ENCODE peak calls at places on chromosome 16, in eight cellular contexts. M is left ventricle myocardium inferior, E is AG04450, A is psoas muscle, X is gastrocnemius medialis, P is cardiac muscle cell, S is lower lobe of right lung, T is lung. R is an unnamed sample. For H3K9me3, the result is how much of the 10 kb centered on the place peaks cover.

GRCh38 chr16:52469775-52470174 is 77.2 kb downstream of the TOX3 start:
- DNase-seq in S (no peak), T (no peak), P (no peak), E (no peak), X (no peak), M (no peak), A (no peak), R (no peak)

GRCh38 chr16:51638338-51639135 is 487.5 kb upstream of the SALL1 start:
- DNase-seq in T (no peak), S (no peak), A (no peak), M (no peak), E (no peak), X (no peak), P (no peak), R (no peak)

GRCh38 chr16:50067290-50067853 is 1.6 kb downstream of the HEATR3 start:
- DNase-seq in A (no peak), M (no peak), P (peak), X (no peak), E (peak), S (no peak), T (no peak), R (no peak)

GRCh38 chr16:4700997-4701743 is 7.8 kb downstream of the NUDT16L1 start:
- DNase-seq in A (peak), S (no peak), M (peak), P (no peak), X (no peak), E (no peak), T (no peak), R (no peak)

GRCh38 chr16:27429330-27429871 is 27.4 kb downstream of the IL21R start:
- DNase-seq in S (no peak), X (no peak), P (no peak), M (no peak), T (no peak), A (no peak), E (no peak), R (peak)

GRCh38 chr16:84194470-84195200 is 3.7 kb downstream of the ADAD2 start:
- DNase-seq in A (no peak), S (no peak), X (no peak), P (no peak), M (no peak), T (no peak), E (no peak), R (no peak)

GRCh38 chr16:630815-631405 is at the start of gene WFIKKN1:
- DNase-seq in A (peak), M (no peak), P (peak), X (no peak), E (no peak), S (peak), T (peak), R (no peak)

GRCh38 chr16:48617104-48617503 is 7.1 kb upstream of the N4BP1 start:
- DNase-seq in T (no peak), E (no peak), A (no peak), M (no peak), P (no peak), X (no peak), S (no peak), R (no peak)

GRCh38 chr16:13873835-13874438 is 46.0 kb upstream of the ERCC4 start:
- DNase-seq in X (no peak), S (no peak), P (peak), A (no peak), T (no peak), E (no peak), M (no peak), R (no peak)

GRCh38 chr16:87333581-87334331 is 16.6 kb upstream of the C16orf95 start:
- DNase-seq in A (peak), X (no peak), P (no peak), T (no peak), E (no peak), M (no peak), S (no peak), R (no peak)

GRCh38 chr16:278863-279366 is 1.5 kb upstream of the ARHGDIG start:
- DNase-seq in S (no peak), M (no peak), E (no peak), X (no peak), P (peak), A (no peak), T (peak), R (no peak)

GRCh38 chr16:17277981-17278381 is 192.8 kb downstream of the XYLT1 start:
- DNase-seq in E (no peak), X (no peak), T (no peak), A (peak), M (no peak), S (no peak), P (peak), R (no peak)

GRCh38 chr16:16992986-16993783 is 477.6 kb downstream of the XYLT1 start:
- DNase-seq in S (no peak), X (no peak), A (no peak), P (no peak), M (no peak), E (no peak), T (no peak), R (no peak)

GRCh38 chr16:12157510-12158093 is 181.1 kb downstream of the SNX29 start:
- DNase-seq in A (no peak), T (no peak), M (no peak), X (no peak), E (no peak), P (no peak), S (no peak), R (no peak)

GRCh38 chr16:10979717-10980601 is 35.6 kb downstream of the CLEC16A start:
- DNase-seq in T (peak), A (peak), S (peak), X (peak), M (no peak), P (no peak), E (no peak), R (peak)

GRCh38 chr16:88061346-88062110 is 110.3 kb downstream of the BANP start:
- DNase-seq in P (no peak), S (no peak), E (no peak), A (peak), M (no peak), T (no peak), X (no peak), R (no peak)

GRCh38 chr16:3220839-3221238 is 14.1 kb downstream of the ZNF200 start:
- DNase-seq in X (no peak), T (no peak), M (no peak), A (no peak), S (no peak), P (no peak), E (no peak), R (no peak)

GRCh38 chr16:2473999-2474876 is 689 bp upstream of the TBC1D24 start:
- DNase-seq in X (no peak), P (peak), S (peak), E (no peak), A (peak), M (peak), T (no peak), R (no peak)

GRCh38 chr16:85381738-85382592 is 231.2 kb upstream of the GSE1 start:
- DNase-seq in P (peak), T (no peak), A (peak), X (no peak), M (no peak), S (no peak), E (no peak), R (no peak)

GRCh38 chr16:50944431-50944830 is 202.5 kb downstream of the CYLD start:
- DNase-seq in X (no peak), E (no peak), T (no peak), S (no peak), P (no peak), M (no peak), A (no peak), R (no peak)

GRCh38 chr16:17556276-17557052 is 85.7 kb upstream of the XYLT1 start:
- DNase-seq in A (no peak), P (peak), S (no peak), M (no peak), X (no peak), E (no peak), T (no peak), R (no peak)

GRCh38 chr16:66223176-66223780 is 143.2 kb upstream of the CDH5 start:
- DNase-seq in X (no peak), E (no peak), A (no peak), T (no peak), P (no peak), M (no peak), S (no peak), R (no peak)

GRCh38 chr16:89066746-89067145 is 26.9 kb upstream of the ACSF3 start:
- DNase-seq in A (no peak), E (no peak), S (no peak), T (no peak), P (no peak), X (no peak), M (no peak), R (no peak)

GRCh38 chr16:1941924-1942809 is 832 bp downstream of the MSRB1 start:
- DNase-seq in X (no peak), P (no peak), S (peak), A (no peak), M (no peak), T (peak), E (no peak), R (no peak)

GRCh38 chr16:17358846-17359245 is 111.9 kb downstream of the XYLT1 start:
- DNase-seq in T (no peak), S (no peak), P (no peak), M (no peak), A (no peak), X (no peak), E (no peak), R (no peak)

GRCh38 chr16:12271006-12271405 is 294.5 kb downstream of the SNX29 start:
- DNase-seq in X (no peak), T (no peak), M (no peak), P (no peak), S (no peak), E (no peak), A (no peak), R (no peak)

GRCh38 chr16:85655216-85656129 is 33.3 kb downstream of the GINS2 start:
- DNase-seq in S (peak), E (no peak), P (no peak), A (peak), X (no peak), M (no peak), T (no peak), R (no peak)

GRCh38 chr16:14186007-14186953 is 115.2 kb downstream of the MRTFB start:
- DNase-seq in X (peak), T (no peak), P (peak), E (peak), M (peak), S (no peak), A (peak), R (no peak)

GRCh38 chr16:50335198-50335958 is 33.4 kb downstream of the BRD7 start:
- DNase-seq in X (no peak), P (no peak), E (no peak), S (no peak), T (no peak), A (no peak), M (no peak), R (no peak)

GRCh38 chr16:88977028-88977844 is at the start of gene CBFA2T3:
- DNase-seq in A (peak), E (no peak), P (no peak), M (peak), T (peak), X (peak), S (peak), R (peak)

GRCh38 chr16:27303256-27304100 is 10.3 kb upstream of the IL4R start:
- DNase-seq in X (no peak), P (no peak), A (no peak), S (no peak), E (no peak), T (no peak), M (no peak), R (no peak)

GRCh38 chr16:85463228-85463611 is 149.9 kb upstream of the GSE1 start:
- DNase-seq in M (no peak), X (no peak), T (no peak), S (no peak), P (peak), E (no peak), A (no peak), R (no peak)

GRCh38 chr16:22625948-22626347 is 115.3 kb downstream of the NPIPB5 start:
- DNase-seq in A (no peak), X (no peak), P (no peak), S (no peak), E (no peak), M (no peak), T (no peak), R (no peak)

GRCh38 chr16:15548482-15548891 is 94.5 kb downstream of the MARF1 start:
- DNase-seq in S (no peak), T (no peak), P (no peak), X (no peak), A (no peak), E (no peak), M (no peak), R (no peak)

GRCh38 chr16:88065747-88066142 is 114.5 kb downstream of the BANP start:
- DNase-seq in T (no peak), E (no peak), S (no peak), P (no peak), A (peak), M (peak), X (no peak), R (no peak)

GRCh38 chr16:83685615-83686165 is 122.1 kb upstream of the HSBP1 start:
- DNase-seq in E (no peak), A (no peak), M (no peak), T (no peak), S (no peak), X (no peak), P (no peak), R (no peak)

GRCh38 chr16:19185510-19185851 is 17.4 kb downstream of the SYT17 start:
- DNase-seq in P (no peak), E (no peak), S (no peak), X (no peak), T (no peak), A (no peak), M (no peak), R (no peak)

GRCh38 chr16:31008154-31008950 is 2.1 kb downstream of the STX1B start:
- DNase-seq in S (no peak), X (no peak), M (no peak), P (no peak), A (no peak), E (peak), T (no peak), R (no peak)

GRCh38 chr16:89031715-89032659 is 55.0 kb upstream of the CBFA2T3 start:
- DNase-seq in E (no peak), P (no peak), X (no peak), S (peak), A (peak), T (peak), M (peak), R (no peak)

GRCh38 chr16:35743101-35743692 is 2283.8 kb downstream of the TP53TG3F start:
- DNase-seq in T (peak), X (no peak), M (no peak), E (no peak), P (no peak), A (no peak), S (no peak), R (peak)

GRCh38 chr16:35745191-35745590 is 2285.8 kb downstream of the TP53TG3F start:
- DNase-seq in P (no peak), E (no peak), S (no peak), X (no peak), M (no peak), A (no peak), T (no peak), R (no peak)

GRCh38 chr16:35744084-35744483 is 2284.7 kb downstream of the TP53TG3F start:
- DNase-seq in T (no peak), E (no peak), A (no peak), X (no peak), S (no peak), M (no peak), P (no peak), R (peak)

GRCh38 chr16:35745821-35746248 is 2286.4 kb downstream of the TP53TG3F start:
- DNase-seq in P (no peak), A (no peak), X (no peak), S (no peak), M (no peak), E (no peak), T (no peak), R (peak)

GRCh38 chr16:35744716-35745115 is 2285.3 kb downstream of the TP53TG3F start:
- DNase-seq in S (no peak), P (no peak), M (no peak), E (no peak), T (no peak), A (no peak), X (no peak), R (peak)
- H3K9me3 ChIP-seq in S (under half), P (under half), M (under half), E (under half), T (under half), A (under half), X (under half), R (under half)

DNA sequence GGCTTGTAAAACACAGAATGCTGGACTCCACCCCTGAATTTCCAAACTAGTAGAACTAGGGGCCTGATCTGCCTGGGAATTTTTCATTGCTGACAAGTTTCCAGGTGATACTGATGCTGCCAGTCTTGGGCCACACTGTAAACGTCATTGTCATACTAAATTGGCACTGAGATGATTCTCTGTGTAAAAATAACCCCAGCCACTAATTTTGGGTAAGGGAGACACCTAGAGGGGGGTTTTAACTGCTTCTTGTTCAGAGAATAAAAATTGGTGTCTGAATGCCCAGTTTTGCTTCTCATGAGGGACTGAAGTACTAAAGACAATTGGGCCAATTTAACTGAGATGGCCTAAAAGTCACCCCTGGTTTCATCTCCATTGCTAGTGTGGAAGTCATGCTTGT is 5.0 kb upstream of the CDH13 start:
- DNase-seq in A (no peak), P (no peak), M (no peak), S (no peak), X (no peak), E (no peak), T (no peak), R (no peak)
- TF ChIP-seq CTCF in A (no peak), P (peak), M (peak), S (no peak), X (no peak), E (peak), T (no peak), R (peak)

GRCh38 chr16:35734728-35735402 is 2275.5 kb downstream of the TP53TG3F start:
- DNase-seq in X (no peak), A (no peak), S (no peak), E (no peak), T (no peak), M (no peak), P (no peak), R (peak)

GRCh38 chr16:35737076-35737475 is 2277.7 kb downstream of the TP53TG3F start:
- DNase-seq in S (no peak), A (no peak), P (no peak), M (no peak), E (no peak), T (no peak), X (no peak), R (no peak)

GRCh38 chr16:35733278-35733965 is 2274.0 kb downstream of the TP53TG3F start:
- DNase-seq in X (no peak), M (no peak), P (no peak), E (no peak), S (no peak), A (no peak), T (no peak), R (peak)

GRCh38 chr16:35733971-35734702 is 2274.7 kb downstream of the TP53TG3F start:
- DNase-seq in S (no peak), A (no peak), E (no peak), M (no peak), T (no peak), X (no peak), P (no peak), R (peak)

DNA sequence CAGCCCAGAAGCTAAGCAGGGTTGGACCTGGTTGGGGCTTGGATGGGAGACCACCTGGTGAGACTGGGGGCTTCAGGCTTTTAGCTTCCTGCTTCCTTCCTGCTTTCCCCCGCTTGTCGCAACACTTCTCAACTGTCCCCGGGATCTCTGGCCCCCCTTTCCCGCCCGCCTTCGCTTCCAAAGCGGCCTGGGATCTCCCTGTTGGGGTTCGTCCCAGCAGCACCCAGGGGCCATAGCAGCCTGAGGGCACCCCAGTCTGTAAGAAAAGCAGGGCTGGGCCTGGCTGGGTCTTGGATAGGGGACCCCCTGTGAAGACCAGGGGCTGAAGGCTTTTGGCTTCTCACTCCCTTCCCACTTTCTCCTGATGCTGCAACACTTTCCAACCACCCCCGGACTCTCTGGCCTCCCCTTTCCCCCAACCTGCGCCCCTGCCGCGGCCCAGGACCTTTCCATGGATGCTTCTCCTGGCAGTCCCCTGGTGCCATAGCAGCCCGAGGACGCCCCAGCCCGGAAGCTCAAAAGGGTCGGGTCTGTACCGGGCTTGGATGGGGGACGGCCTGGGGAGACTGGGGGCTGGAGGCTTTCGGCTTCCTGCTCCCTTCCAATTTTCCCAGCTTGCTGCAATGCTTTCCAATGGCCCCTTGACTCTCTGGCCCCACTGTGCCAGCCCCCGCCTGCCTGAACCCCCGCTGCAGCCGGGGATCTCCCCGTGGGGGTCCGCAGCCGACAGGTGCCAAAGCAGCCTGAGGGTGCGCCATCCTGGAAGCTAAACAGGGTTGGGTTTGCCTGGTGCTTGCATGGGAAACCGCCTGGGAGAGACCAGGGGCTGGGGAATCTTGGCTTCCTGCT is 2276.2 kb downstream of the TP53TG3F start:
- DNase-seq in T (no peak), X (no peak), M (no peak), E (no peak), S (no peak), A (no peak), P (no peak), R (no peak)
- H3K9me3 ChIP-seq in T (under half), X (under half), M (under half), E (under half), S (under half), A (under half), P (under half), R (under half)

GRCh38 chr16:80569440-80570105 is 28.8 kb downstream of the DYNLRB2 start:
- DNase-seq in X (no peak), M (no peak), S (no peak), P (no peak), A (no peak), T (no peak), E (no peak), R (no peak)

GRCh38 chr16:80564394-80564793 is 23.6 kb downstream of the DYNLRB2 start:
- DNase-seq in S (no peak), P (no peak), X (no peak), M (no peak), E (no peak), T (no peak), A (no peak), R (no peak)

GRCh38 chr16:80573700-80574120 is 32.9 kb downstream of the DYNLRB2 start:
- DNase-seq in P (no peak), E (no peak), X (no peak), A (no peak), M (no peak), T (no peak), S (no peak), R (no peak)

GRCh38 chr16:80570106-80570478 is 29.3 kb downstream of the DYNLRB2 start:
- DNase-seq in E (no peak), P (no peak), S (no peak), X (no peak), A (no peak), T (no peak), M (no peak), R (no peak)
- TF ChIP-seq CTCF in E (no peak), P (no peak), S (no peak), X (no peak), A (no peak), T (no peak), M (no peak), R (no peak)

R was measured in right atrium auricular region.